ENCODE peak calls at places on chromosomes 5 and 9, in eight cellular contexts. One of them, this sample, is unnamed.

GRCh38 chr5:68381060-68381459 is 165.5 kb downstream of the PIK3R1 start:
- DNase-seq in HT-29: no peak
- DNase-seq in body of pancreas: no peak
- DNase-seq in sciatic nerve: no peak
- DNase-seq in non-pigmented ciliary epithelial cell: no peak
- DNase-seq in left cardiac atrium: no peak
- DNase-seq in activated T-helper 1 cell treated with anti-CD3 and anti-CD28 coated beads, Interleukin-12 subunit alpha, Interleukin-12 subunit beta, Interleukin-2, Interleukin-4 antibody, amounts not matched to agents 30 ng/mL and 10 ng/mL and 1 ng/mL, durations not matched to agents 14 hours and 24 hours and 36 hours: peak; percentile 9
- DNase-seq in foreskin fibroblast: no peak
- DNase-seq in this sample: no peak

GRCh38 chr5:15521349-15521937 is 21.5 kb downstream of the FBXL7 start:
- DNase-seq in foreskin fibroblast: peak; percentile 39
- DNase-seq in activated T-helper 1 cell treated with anti-CD3 and anti-CD28 coated beads, Interleukin-12 subunit alpha, Interleukin-12 subunit beta, Interleukin-2, Interleukin-4 antibody, amounts not matched to agents 30 ng/mL and 10 ng/mL and 1 ng/mL, durations not matched to agents 14 hours and 24 hours and 36 hours: no peak
- DNase-seq in sciatic nerve: no peak
- DNase-seq in body of pancreas: no peak
- DNase-seq in HT-29: no peak
- DNase-seq in non-pigmented ciliary epithelial cell: no peak
- DNase-seq in left cardiac atrium: no peak
- DNase-seq in this sample: no peak

GRCh38 chr5:143055596-143056330 is 285.6 kb downstream of the ARHGAP26 start:
- DNase-seq in activated T-helper 1 cell treated with anti-CD3 and anti-CD28 coated beads, Interleukin-12 subunit alpha, Interleukin-12 subunit beta, Interleukin-2, Interleukin-4 antibody, amounts not matched to agents 30 ng/mL and 10 ng/mL and 1 ng/mL, durations not matched to agents 14 hours and 24 hours and 36 hours: no peak
- DNase-seq in non-pigmented ciliary epithelial cell: no peak
- DNase-seq in sciatic nerve: no peak
- DNase-seq in left cardiac atrium: no peak
- DNase-seq in body of pancreas: no peak
- DNase-seq in foreskin fibroblast: peak; percentile 48
- DNase-seq in HT-29: no peak
- DNase-seq in this sample: no peak

GRCh38 chr5:55634204-55634785 is 77.8 kb downstream of the SLC38A9 start:
- DNase-seq in foreskin fibroblast: peak; percentile 52
- DNase-seq in activated T-helper 1 cell treated with anti-CD3 and anti-CD28 coated beads, Interleukin-12 subunit alpha, Interleukin-12 subunit beta, Interleukin-2, Interleukin-4 antibody, amounts not matched to agents 30 ng/mL and 10 ng/mL and 1 ng/mL, durations not matched to agents 14 hours and 24 hours and 36 hours: no peak
- DNase-seq in body of pancreas: peak; percentile 10
- DNase-seq in sciatic nerve: no peak
- DNase-seq in HT-29: no peak
- DNase-seq in left cardiac atrium: no peak
- DNase-seq in non-pigmented ciliary epithelial cell: no peak
- DNase-seq in this sample: no peak

GRCh38 chr5:107484261-107484660 is 186.5 kb downstream of the EFNA5 start:
- DNase-seq in left cardiac atrium: no peak
- DNase-seq in body of pancreas: no peak
- DNase-seq in foreskin fibroblast: peak; percentile 66
- DNase-seq in sciatic nerve: no peak
- DNase-seq in HT-29: no peak
- DNase-seq in non-pigmented ciliary epithelial cell: no peak
- DNase-seq in activated T-helper 1 cell treated with anti-CD3 and anti-CD28 coated beads, Interleukin-12 subunit alpha, Interleukin-12 subunit beta, Interleukin-2, Interleukin-4 antibody, amounts not matched to agents 30 ng/mL and 10 ng/mL and 1 ng/mL, durations not matched to agents 14 hours and 24 hours and 36 hours: no peak
- DNase-seq in this sample: no peak

GRCh38 chr5:34587355-34588241 is 68.5 kb upstream of the RAI14 start:
- DNase-seq in foreskin fibroblast: peak; percentile 82
- DNase-seq in activated T-helper 1 cell treated with anti-CD3 and anti-CD28 coated beads, Interleukin-12 subunit alpha, Interleukin-12 subunit beta, Interleukin-2, Interleukin-4 antibody, amounts not matched to agents 30 ng/mL and 10 ng/mL and 1 ng/mL, durations not matched to agents 14 hours and 24 hours and 36 hours: no peak
- DNase-seq in left cardiac atrium: no peak
- DNase-seq in non-pigmented ciliary epithelial cell: no peak
- DNase-seq in body of pancreas: no peak
- DNase-seq in HT-29: no peak
- DNase-seq in sciatic nerve: no peak
- DNase-seq in this sample: no peak

GRCh38 chr9:14203366-14204056 is 110.4 kb downstream of the NFIB start:
- DNase-seq in HT-29: no peak
- DNase-seq in body of pancreas: peak; percentile 86
- DNase-seq in sciatic nerve: peak; percentile 68
- DNase-seq in left cardiac atrium: peak; percentile 81
- DNase-seq in foreskin fibroblast: peak; percentile 47
- DNase-seq in activated T-helper 1 cell treated with anti-CD3 and anti-CD28 coated beads, Interleukin-12 subunit alpha, Interleukin-12 subunit beta, Interleukin-2, Interleukin-4 antibody, amounts not matched to agents 30 ng/mL and 10 ng/mL and 1 ng/mL, durations not matched to agents 14 hours and 24 hours and 36 hours: no peak
- DNase-seq in non-pigmented ciliary epithelial cell: no peak
- DNase-seq in this sample: no peak

GRCh38 chr5:88594441-88594840 is 288.5 kb downstream of the MEF2C start:
- DNase-seq in activated T-helper 1 cell treated with anti-CD3 and anti-CD28 coated beads, Interleukin-12 subunit alpha, Interleukin-12 subunit beta, Interleukin-2, Interleukin-4 antibody, amounts not matched to agents 30 ng/mL and 10 ng/mL and 1 ng/mL, durations not matched to agents 14 hours and 24 hours and 36 hours: no peak
- DNase-seq in HT-29: no peak
- DNase-seq in sciatic nerve: no peak
- DNase-seq in non-pigmented ciliary epithelial cell: no peak
- DNase-seq in foreskin fibroblast: no peak
- DNase-seq in body of pancreas: no peak
- DNase-seq in left cardiac atrium: no peak
- DNase-seq in this sample: no peak

GRCh38 chr9:78097541-78097940 is 65.9 kb upstream of the GNAQ start:
- DNase-seq in body of pancreas: no peak
- DNase-seq in sciatic nerve: no peak
- DNase-seq in left cardiac atrium: no peak
- DNase-seq in HT-29: no peak
- DNase-seq in activated T-helper 1 cell treated with anti-CD3 and anti-CD28 coated beads, Interleukin-12 subunit alpha, Interleukin-12 subunit beta, Interleukin-2, Interleukin-4 antibody, amounts not matched to agents 30 ng/mL and 10 ng/mL and 1 ng/mL, durations not matched to agents 14 hours and 24 hours and 36 hours: no peak
- DNase-seq in foreskin fibroblast: no peak
- DNase-seq in non-pigmented ciliary epithelial cell: no peak
- DNase-seq in this sample: no peak

GRCh38 chr9:24132244-24132643 is 306.2 kb upstream of the ELAVL2 start:
- DNase-seq in HT-29: no peak
- DNase-seq in non-pigmented ciliary epithelial cell: no peak
- DNase-seq in body of pancreas: no peak
- DNase-seq in sciatic nerve: no peak
- DNase-seq in foreskin fibroblast: no peak
- DNase-seq in left cardiac atrium: no peak
- DNase-seq in activated T-helper 1 cell treated with anti-CD3 and anti-CD28 coated beads, Interleukin-12 subunit alpha, Interleukin-12 subunit beta, Interleukin-2, Interleukin-4 antibody, amounts not matched to agents 30 ng/mL and 10 ng/mL and 1 ng/mL, durations not matched to agents 14 hours and 24 hours and 36 hours: no peak
- DNase-seq in this sample: no peak

GRCh38 chr5:110769282-110769681 is 30.5 kb downstream of the SLC25A46 start:
- DNase-seq in body of pancreas: no peak
- DNase-seq in foreskin fibroblast: peak; percentile 93
- DNase-seq in activated T-helper 1 cell treated with anti-CD3 and anti-CD28 coated beads, Interleukin-12 subunit alpha, Interleukin-12 subunit beta, Interleukin-2, Interleukin-4 antibody, amounts not matched to agents 30 ng/mL and 10 ng/mL and 1 ng/mL, durations not matched to agents 14 hours and 24 hours and 36 hours: no peak
- DNase-seq in non-pigmented ciliary epithelial cell: peak; percentile 53
- DNase-seq in sciatic nerve: no peak
- DNase-seq in HT-29: no peak
- DNase-seq in left cardiac atrium: no peak
- DNase-seq in this sample: no peak

GRCh38 chr9:7226007-7226670 is 468.4 kb downstream of the KDM4C start:
- DNase-seq in foreskin fibroblast: no peak
- DNase-seq in sciatic nerve: no peak
- DNase-seq in non-pigmented ciliary epithelial cell: no peak
- DNase-seq in body of pancreas: no peak
- DNase-seq in HT-29: no peak
- DNase-seq in activated T-helper 1 cell treated with anti-CD3 and anti-CD28 coated beads, Interleukin-12 subunit alpha, Interleukin-12 subunit beta, Interleukin-2, Interleukin-4 antibody, amounts not matched to agents 30 ng/mL and 10 ng/mL and 1 ng/mL, durations not matched to agents 14 hours and 24 hours and 36 hours: no peak
- DNase-seq in left cardiac atrium: no peak
- DNase-seq in this sample: no peak

GRCh38 chr5:129747847-129748407 is at the start of gene MINAR2:
- DNase-seq in HT-29: no peak
- DNase-seq in left cardiac atrium: no peak
- DNase-seq in activated T-helper 1 cell treated with anti-CD3 and anti-CD28 coated beads, Interleukin-12 subunit alpha, Interleukin-12 subunit beta, Interleukin-2, Interleukin-4 antibody, amounts not matched to agents 30 ng/mL and 10 ng/mL and 1 ng/mL, durations not matched to agents 14 hours and 24 hours and 36 hours: no peak
- DNase-seq in foreskin fibroblast: no peak
- DNase-seq in body of pancreas: no peak
- DNase-seq in non-pigmented ciliary epithelial cell: no peak
- DNase-seq in sciatic nerve: no peak
- DNase-seq in this sample: no peak

GRCh38 chr9:130433947-130434262 is 10.9 kb upstream of the ASS1 start:
- DNase-seq in sciatic nerve: no peak
- DNase-seq in activated T-helper 1 cell treated with anti-CD3 and anti-CD28 coated beads, Interleukin-12 subunit alpha, Interleukin-12 subunit beta, Interleukin-2, Interleukin-4 antibody, amounts not matched to agents 30 ng/mL and 10 ng/mL and 1 ng/mL, durations not matched to agents 14 hours and 24 hours and 36 hours: no peak
- DNase-seq in foreskin fibroblast: no peak
- DNase-seq in HT-29: no peak
- DNase-seq in left cardiac atrium: no peak
- DNase-seq in body of pancreas: no peak
- DNase-seq in non-pigmented ciliary epithelial cell: no peak
- DNase-seq in this sample: no peak

GRCh38 chr9:87973791-87974292 is 491 bp downstream of the CDK20 start:
- DNase-seq in foreskin fibroblast: peak; percentile 30
- DNase-seq in left cardiac atrium: no peak
- DNase-seq in activated T-helper 1 cell treated with anti-CD3 and anti-CD28 coated beads, Interleukin-12 subunit alpha, Interleukin-12 subunit beta, Interleukin-2, Interleukin-4 antibody, amounts not matched to agents 30 ng/mL and 10 ng/mL and 1 ng/mL, durations not matched to agents 14 hours and 24 hours and 36 hours: no peak
- DNase-seq in HT-29: no peak
- DNase-seq in non-pigmented ciliary epithelial cell: no peak
- DNase-seq in sciatic nerve: peak; percentile 60
- DNase-seq in body of pancreas: no peak
- DNase-seq in this sample: no peak